ENCODE peak calls at places on chromosomes 12 and 14, in four cellular contexts. X is K562, R is stomach, V is endothelial cell of umbilical vein. N is an unnamed sample.
A peak's percentile ranks its signal among the peaks of the same experiment; 100 is the strongest.

GRCh38 chr12:98483621-98484455 is 31.6 kb upstream of the TMPO start:
- DNase-seq in X (no peak), R (no peak), V (no peak), N (no peak)

GRCh38 chr12:10720974-10721565 is 2.1 kb downstream of the YBX3 start:
- DNase-seq in X (no peak), R (no peak), V (peak; percentile 34), N (no peak)

GRCh38 chr14:89206426-89206825 is 210.6 kb downstream of the FOXN3 start:
- DNase-seq in X (no peak), R (no peak), V (no peak), N (no peak)

GRCh38 chr12:2834581-2835491 is at the start of gene NRIP2:
- DNase-seq in X (no peak), R (no peak), V (peak; percentile 29), N (no peak)

GRCh38 chr12:79414252-79414651 is 276.5 kb downstream of the PAWR start:
- DNase-seq in X (no peak), R (no peak), V (no peak), N (no peak)

GRCh38 chr12:125185740-125186470 is 120.7 kb downstream of the AACS start:
- DNase-seq in X (peak; percentile 93), R (peak; percentile 78), V (peak; percentile 53), N (no peak)

GRCh38 chr12:119804011-119804641 is 73.0 kb downstream of the CIT start:
- DNase-seq in X (peak; percentile 21), R (peak; percentile 57), V (peak; percentile 71), N (no peak)

GRCh38 chr12:23909559-23909958 is 39.9 kb downstream of the SOX5 start:
- DNase-seq in X (no peak), R (no peak), V (no peak), N (no peak)

GRCh38 chr12:94103986-94104385 is 44.4 kb upstream of the PLXNC1 start:
- DNase-seq in X (no peak), R (no peak), V (no peak), N (no peak)

GRCh38 chr14:32727827-32728226 is 210.9 kb upstream of the NPAS3 start:
- DNase-seq in X (no peak), R (no peak), V (no peak), N (no peak)

GRCh38 chr12:2058837-2059236 is 6.0 kb downstream of the CACNA1C start:
- DNase-seq in X (no peak), R (no peak), V (no peak), N (no peak)

GRCh38 chr14:106874365-106874764 is 1348.0 kb downstream of the TMEM121 start:
- DNase-seq in X (no peak), R (no peak), V (no peak), N (no peak)
- H3K9me3 ChIP-seq in X (no peaks in the 10 kb centered on the region), R (no peaks in the 10 kb centered on the region), V (no peaks in the 10 kb centered on the region), N (no peaks in the 10 kb centered on the region)

DNA sequence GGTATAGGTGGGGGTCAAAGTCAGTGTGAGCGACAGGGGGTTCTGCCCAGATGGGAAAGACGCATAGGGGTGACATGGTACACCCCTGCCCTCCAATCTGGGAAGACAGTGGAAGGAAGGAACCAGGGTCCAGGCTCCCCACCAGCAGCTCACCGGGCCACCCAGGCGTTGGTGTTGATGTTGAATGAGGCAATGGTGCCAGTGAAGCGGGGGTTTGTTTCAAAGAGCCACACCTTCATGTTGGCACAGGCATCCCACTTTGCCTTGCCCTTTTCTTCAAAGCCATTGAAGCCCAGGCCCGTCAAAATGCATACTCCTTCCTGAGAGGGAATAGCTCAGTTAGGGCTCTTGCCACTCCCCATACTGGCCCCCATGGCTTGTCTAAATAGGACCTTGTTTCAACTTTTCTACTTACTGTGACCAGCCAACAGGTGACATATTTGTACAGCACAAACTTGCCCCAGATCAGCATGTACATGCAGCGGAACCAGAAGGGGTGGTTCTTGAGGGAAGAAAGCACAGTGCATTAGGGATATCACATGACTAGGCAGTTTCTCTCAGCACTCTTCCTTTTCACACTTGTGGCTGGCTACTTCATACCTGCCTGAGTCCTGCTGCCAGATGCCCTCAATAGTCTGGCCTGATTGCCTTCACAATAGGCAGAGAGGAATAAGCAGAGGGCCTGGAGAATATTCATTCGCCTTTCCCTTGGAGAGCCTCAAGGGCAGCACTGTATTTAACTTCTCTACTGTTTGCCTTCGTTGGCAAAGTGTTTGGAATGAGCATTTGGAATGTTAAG is 7.7 kb downstream of the EMG1 start:
- DNase-seq in X (no peak), R (no peak), V (no peak), N (no peak)
- TF ChIP-seq POLR2AphosphoS5 in X (peak; percentile 13), R (peak; percentile 25), V (peak; percentile 1), N (no peak)

DNA sequence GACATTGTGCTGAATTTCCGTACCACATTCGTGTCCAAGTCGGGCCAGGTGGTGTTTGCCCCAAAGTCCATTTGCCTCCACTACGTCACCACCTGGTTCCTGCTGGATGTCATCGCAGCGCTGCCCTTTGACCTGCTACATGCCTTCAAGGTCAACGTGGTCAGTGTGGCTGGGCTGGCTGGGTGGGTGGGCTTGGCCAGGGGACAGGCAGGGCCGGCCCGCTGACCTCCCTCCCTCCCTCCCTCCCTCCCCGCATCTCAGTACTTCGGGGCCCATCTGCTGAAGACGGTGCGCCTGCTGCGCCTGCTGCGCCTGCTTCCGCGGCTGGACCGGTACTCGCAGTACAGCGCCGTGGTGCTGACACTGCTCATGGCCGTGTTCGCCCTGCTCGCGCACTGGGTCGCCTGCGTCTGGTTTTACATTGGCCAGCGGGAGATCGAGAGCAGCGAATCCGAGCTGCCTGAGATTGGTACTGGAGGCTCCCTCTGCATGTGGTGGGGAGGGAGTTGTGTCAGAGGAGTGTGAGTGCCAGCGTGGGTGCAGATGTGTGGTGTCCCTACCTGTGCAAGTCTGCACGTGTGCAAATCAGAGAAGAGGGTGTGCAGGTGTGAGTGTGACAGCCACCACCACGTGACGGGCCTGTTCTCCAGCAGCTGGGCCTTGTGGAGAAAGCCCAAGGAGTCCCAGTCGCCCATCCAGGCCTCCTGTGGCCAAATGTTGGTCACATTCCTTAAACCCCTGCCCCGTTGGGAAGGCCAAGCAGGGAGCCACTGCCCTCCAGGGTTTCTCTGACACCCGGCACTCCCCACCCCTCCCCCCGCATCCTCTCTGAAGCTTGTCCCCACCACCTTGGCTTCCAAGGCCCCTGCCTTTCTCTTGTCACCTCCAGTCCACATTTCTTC is 5.3 kb downstream of the KCNH3 start:
- DNase-seq in X (no peak), R (no peak), V (no peak), N (no peak)
- H3K4me3 ChIP-seq in X (no peak overlapping the region), R (no peak overlapping the region), V (no peak overlapping the region), N (no peak overlapping the region)

GRCh38 chr12:132918680-132919079 is 31.3 kb upstream of the CHFR start:
- DNase-seq in X (no peak), R (no peak), V (no peak), N (no peak)
- H3K9me3 ChIP-seq in X (peaks cover 7% of the 10 kb centered on the region), R (peaks cover 100% of the 10 kb centered on the region), V (peaks cover 5% of the 10 kb centered on the region), N (peaks cover 18% of the 10 kb centered on the region)